ENCODE peak calls at places on chromosome 18, in seven cellular contexts. I, V, Q, T, O, M and D are unnamed samples. For H3K4me1, the result is how much of the 10 kb centered on the place peaks cover.

GRCh38 chr18:44537521-44537920 is 143.2 kb upstream of the SETBP1 start:
- DNase-seq in O (no peak), Q (peak), M (no peak), V (peak), T (peak), I (peak), D (peak)

GRCh38 chr18:61606068-61606660 is 272.9 kb downstream of the CDH20 start:
- DNase-seq in Q (peak), O (no peak), V (no peak), T (peak), I (peak), M (no peak), D (peak)

GRCh38 chr18:66316708-66317107 is 287.2 kb downstream of the CDH19 start:
- DNase-seq in I (no peak), O (no peak), V (no peak), Q (no peak), T (no peak), M (no peak), D (no peak)

GRCh38 chr18:21196426-21196825 is 45.6 kb upstream of the GREB1L start:
- DNase-seq in V (no peak), T (no peak), I (no peak), M (no peak), O (no peak), Q (no peak), D (no peak)

GRCh38 chr18:28458751-28459150 is 281.8 kb upstream of the CDH2 start:
- DNase-seq in T (no peak), Q (no peak), V (no peak), O (no peak), M (no peak), I (no peak), D (no peak)

GRCh38 chr18:59929621-59930295 is 30.0 kb downstream of the PMAIP1 start:
- DNase-seq in M (no peak), T (peak), V (no peak), O (peak), I (peak), Q (no peak), D (no peak)

GRCh38 chr18:46152436-46152807 is 48.2 kb downstream of the HAUS1 start:
- DNase-seq in T (peak), M (no peak), Q (peak), I (peak), V (peak), O (no peak), D (no peak)

GRCh38 chr18:3982541-3982940 is 472.6 kb downstream of the DLGAP1 start:
- DNase-seq in T (peak), M (no peak), V (no peak), I (peak), Q (peak), O (no peak), D (no peak)

GRCh38 chr18:11713756-11714155 is 24.7 kb downstream of the GNAL start:
- DNase-seq in M (no peak), Q (no peak), T (no peak), V (no peak), I (no peak), O (no peak), D (no peak)

GRCh38 chr18:78831603-78832002 is 148.0 kb upstream of the SALL3 start:
- DNase-seq in I (no peak), M (no peak), T (no peak), V (no peak), Q (no peak), O (no peak), D (no peak)

GRCh38 chr18:49249523-49249922 is 210.9 kb downstream of the DYM start:
- DNase-seq in M (no peak), V (peak), O (no peak), Q (peak), T (peak), I (peak), D (no peak)

GRCh38 chr18:26655614-26656400 is 107.5 kb upstream of the KCTD1 start:
- DNase-seq in I (peak), M (peak), T (peak), V (peak), O (peak), Q (peak), D (peak)

GRCh38 chr18:76679259-76679658 is 143.1 kb upstream of the ZNF236 start:
- DNase-seq in T (no peak), Q (no peak), M (no peak), V (no peak), I (no peak), O (no peak), D (no peak)

GRCh38 chr18:60070631-60071030 is 170.8 kb downstream of the PMAIP1 start:
- DNase-seq in V (peak), I (no peak), M (no peak), T (no peak), O (no peak), Q (peak), D (no peak)

GRCh38 chr18:45370190-45371010 is 244.9 kb upstream of the SLC14A2 start:
- DNase-seq in M (no peak), V (peak), T (peak), I (no peak), Q (no peak), O (no peak), D (no peak)

GRCh38 chr18:40878371-40878770 is 1076.7 kb upstream of the PIK3C3 start:
- DNase-seq in Q (no peak), M (no peak), V (no peak), O (no peak), I (no peak), T (no peak), D (no peak)

GRCh38 chr18:29892960-29893558 is 1149.5 kb downstream of the DSC3 start:
- DNase-seq in O (no peak), V (peak), T (peak), Q (no peak), I (no peak), M (no peak), D (no peak)

GRCh38 chr18:44778788-44779187 is 98.1 kb downstream of the SETBP1 start:
- DNase-seq in O (no peak), I (no peak), V (no peak), T (no peak), Q (no peak), M (no peak), D (no peak)

GRCh38 chr18:3219621-3220335 is at the start of gene MYOM1:
- DNase-seq in Q (no peak), T (no peak), I (no peak), M (no peak), O (no peak), V (no peak), D (no peak)

GRCh38 chr18:48842259-48843061 is 108.3 kb downstream of the SMAD7 start:
- DNase-seq in V (no peak), O (peak), T (no peak), M (no peak), I (no peak), Q (no peak), D (peak)

GRCh38 chr18:80247403-80247916 is at the start of gene PARD6G:
- DNase-seq in V (peak), T (peak), Q (peak), O (peak), I (peak), M (peak), D (peak)

GRCh38 chr18:77078671-77079070 is 53.9 kb downstream of the MBP start:
- DNase-seq in V (no peak), Q (no peak), M (no peak), I (no peak), O (no peak), T (no peak), D (no peak)

DNA sequence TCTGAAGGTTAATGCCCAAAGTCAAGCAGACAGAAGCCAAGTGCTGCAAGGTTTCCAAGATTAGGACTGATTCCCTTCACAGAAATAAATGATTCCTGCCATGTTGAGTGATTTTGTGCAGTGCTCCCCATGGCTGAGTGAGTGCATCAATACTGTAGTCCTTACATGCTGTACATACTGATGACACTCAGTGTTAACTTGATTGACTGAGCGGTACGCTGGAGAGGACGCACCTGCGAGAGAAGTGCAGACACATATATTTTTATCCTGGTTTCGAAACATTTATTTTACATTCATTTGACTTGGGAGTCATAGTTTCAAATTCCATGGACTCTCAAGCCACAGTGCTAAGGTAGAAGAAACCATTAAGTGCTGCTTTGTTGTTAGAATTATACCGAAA is 92.0 kb downstream of the ASXL3 start:
- DNase-seq in M (no peak), T (no peak), Q (no peak), O (no peak), I (no peak), V (no peak), D (no peak)
- H3K9ac ChIP-seq in M (no peak), T (no peak), Q (no peak), O (no peak), I (no peak), V (no peak), D (no peak)

DNA sequence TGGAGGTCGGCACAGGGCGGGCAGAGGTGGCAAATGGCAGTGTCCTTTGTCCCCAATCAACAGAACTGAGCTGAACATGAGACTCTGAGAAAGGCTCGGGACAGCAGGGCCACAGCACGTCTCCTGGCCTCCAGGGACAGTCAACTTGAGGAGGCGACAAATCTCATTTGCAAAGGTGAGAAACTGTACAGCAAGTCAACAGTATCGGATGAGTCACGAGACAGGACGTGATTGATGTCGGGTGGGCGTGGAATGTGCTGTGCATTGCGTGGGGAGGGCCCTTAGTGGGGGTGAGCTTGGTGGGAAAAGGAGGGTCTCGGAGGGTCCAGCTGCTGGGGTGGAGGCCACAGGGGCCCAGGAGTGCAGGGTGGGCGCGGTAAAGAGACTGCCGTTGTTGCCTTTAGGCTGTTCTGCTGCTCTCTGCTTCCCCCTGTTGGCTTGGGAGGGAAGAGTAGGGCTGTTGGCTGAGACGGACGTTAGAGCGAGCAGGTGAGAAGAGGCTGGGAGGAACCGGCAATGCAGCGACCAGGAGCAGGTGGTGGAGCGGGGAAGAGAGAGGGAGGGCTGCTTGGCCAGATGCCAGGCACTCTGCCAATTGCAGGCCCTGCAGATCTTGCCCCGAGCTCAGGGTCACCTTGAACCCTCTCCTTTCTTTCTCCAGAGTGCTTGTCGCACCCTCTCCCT is 164.3 kb downstream of the BCL2 start:
- DNase-seq in T (no peak), O (peak), M (peak), V (no peak), I (no peak), Q (no peak), D (peak)
- H3K4me1 ChIP-seq in T (under half), O (under half), M (under half), V (under half), I (under half), Q (under half), D (under half)

DNA sequence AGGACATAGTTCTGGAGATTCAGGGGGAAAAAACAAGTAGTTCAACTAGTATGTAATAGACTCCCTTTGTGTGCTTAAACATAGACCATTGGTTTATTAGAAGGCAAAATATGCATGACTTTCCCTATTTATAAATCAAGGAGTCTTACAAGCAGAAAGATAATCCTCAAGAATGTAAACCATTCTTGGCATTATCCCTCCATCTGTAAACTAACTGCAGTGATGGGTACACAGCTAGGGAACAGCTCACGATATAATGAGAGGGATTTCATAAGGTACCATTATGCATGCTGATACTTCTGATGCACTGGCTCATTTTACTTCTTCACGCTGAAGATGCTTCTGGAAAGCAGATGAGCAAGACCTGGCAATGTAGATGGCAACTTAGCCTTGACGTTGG is 878 bp downstream of the FBXO15 start:
- DNase-seq in Q (no peak), M (no peak), I (peak), O (no peak), V (peak), T (peak), D (no peak)
- H3K9ac ChIP-seq in Q (no peak), M (no peak), I (peak), O (peak), V (no peak), T (peak), D (no peak)

DNA sequence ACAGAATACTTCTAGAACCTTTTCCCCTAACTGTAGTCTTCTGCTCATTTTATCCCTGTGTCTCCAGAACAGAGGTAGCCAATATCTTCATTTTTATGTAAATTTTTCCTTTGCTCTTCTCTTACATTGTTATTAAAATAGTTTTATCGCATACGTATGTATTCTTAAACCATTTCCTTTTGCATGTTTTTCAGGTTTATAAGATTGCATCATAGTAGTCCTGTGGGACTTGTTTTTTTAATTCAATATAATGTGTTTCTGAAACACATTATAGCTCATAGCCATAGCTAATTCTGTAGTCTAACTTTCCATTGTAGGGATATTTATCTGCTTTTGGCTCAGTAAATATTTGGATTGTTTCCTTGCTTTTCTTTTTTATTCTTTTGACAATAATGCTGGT is 484.3 kb downstream of the PTPRM start:
- DNase-seq in M (no peak), I (peak), O (no peak), V (peak), T (no peak), Q (no peak), D (no peak)
- H3K4me1 ChIP-seq in M (under half), I (under half), O (under half), V (under half), T (under half), Q (under half), D (under half)

DNA sequence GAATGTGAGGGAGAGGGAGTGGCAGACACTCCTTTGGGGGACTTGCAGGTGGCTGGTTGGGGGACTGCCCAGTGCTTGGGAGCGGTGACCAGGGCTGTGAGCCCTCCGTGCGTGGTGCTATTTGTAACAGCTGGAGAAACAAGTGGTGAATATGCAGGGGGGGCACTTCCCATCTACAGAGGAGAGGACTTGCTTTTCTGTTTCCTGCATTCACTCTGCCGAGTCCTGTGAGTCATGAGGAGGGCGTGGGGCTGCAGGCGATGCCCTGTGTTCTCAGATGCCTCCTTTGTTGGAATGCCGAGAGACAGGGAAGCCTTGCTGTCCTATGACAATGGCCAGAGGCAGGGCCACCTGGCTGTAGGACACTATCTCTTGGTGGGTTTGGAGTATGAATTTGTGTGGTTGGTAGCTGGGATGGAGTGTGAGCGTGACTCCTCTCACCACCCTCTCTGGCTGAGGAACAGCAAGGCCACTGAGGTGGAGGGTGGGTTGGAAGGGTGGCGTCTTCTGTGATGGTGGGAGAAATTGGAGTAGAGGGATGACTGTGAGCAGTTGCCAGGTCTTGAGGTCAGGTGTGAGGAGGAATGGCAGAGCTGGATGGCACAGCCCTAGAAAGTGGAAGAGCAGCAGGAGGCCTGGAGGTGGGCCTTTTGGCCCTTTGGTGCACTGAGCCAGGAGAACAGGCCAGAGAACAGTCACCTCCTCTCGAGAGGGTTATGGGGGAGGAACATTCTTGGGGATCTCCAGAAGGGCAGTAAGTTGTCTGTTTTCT is 24.3 kb downstream of the FHOD3 start:
- DNase-seq in T (peak), O (no peak), Q (peak), M (no peak), V (peak), I (peak), D (peak)
- H3K9ac ChIP-seq in T (no peak), O (no peak), Q (no peak), M (no peak), V (no peak), I (no peak), D (no peak)

GRCh38 chr18:24603151-24603550 is 142.7 kb downstream of the HRH4 start:
- DNase-seq in M (no peak), O (no peak), T (no peak), Q (no peak), V (no peak), I (no peak), D (no peak)

GRCh38 chr18:24609249-24609648 is 148.8 kb downstream of the HRH4 start:
- DNase-seq in Q (no peak), I (peak), M (no peak), V (no peak), T (peak), O (no peak), D (no peak)

GRCh38 chr18:24602156-24602555 is 141.7 kb downstream of the HRH4 start:
- DNase-seq in V (no peak), M (no peak), T (no peak), O (no peak), I (no peak), Q (peak), D (no peak)

GRCh38 chr18:24601624-24602023 is 141.2 kb downstream of the HRH4 start:
- DNase-seq in M (no peak), I (no peak), V (no peak), Q (peak), O (no peak), T (no peak), D (no peak)

DNA sequence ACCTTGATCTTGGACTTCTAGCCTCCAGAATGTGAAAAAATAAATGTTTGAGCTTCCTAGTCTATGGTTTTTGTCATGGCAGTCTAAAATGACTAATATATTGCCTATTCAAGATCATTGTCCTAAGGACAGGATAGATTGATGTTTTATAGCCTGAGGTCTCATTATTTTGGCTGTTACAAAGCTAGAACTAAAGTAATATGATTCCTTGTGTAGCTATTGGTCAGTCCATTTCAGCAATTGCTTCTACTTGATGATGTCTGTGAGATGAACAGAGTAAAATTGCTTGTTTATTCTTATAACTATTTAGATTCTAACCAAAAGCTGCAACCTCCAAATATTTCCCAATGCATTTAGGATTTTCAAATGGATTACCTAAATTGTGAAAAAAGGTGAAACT is 145.0 kb downstream of the HRH4 start:
- DNase-seq in T (no peak), O (no peak), V (no peak), I (peak), Q (no peak), M (no peak), D (no peak)
- H3K4me1 ChIP-seq in T (under half), O (under half), V (under half), I (under half), Q (under half), M (under half), D (under half)

GRCh38 chr18:73006331-73006730 is 138.5 kb upstream of the NETO1 start:
- DNase-seq in Q (peak), M (no peak), O (no peak), V (no peak), I (no peak), T (no peak), D (no peak)

GRCh38 chr18:73004260-73004659 is 136.5 kb upstream of the NETO1 start:
- DNase-seq in V (no peak), I (no peak), M (no peak), T (no peak), O (no peak), Q (no peak), D (no peak)

GRCh38 chr18:73007195-73007934 is 139.6 kb upstream of the NETO1 start:
- DNase-seq in I (no peak), O (no peak), M (no peak), V (peak), Q (peak), T (no peak), D (no peak)

GRCh38 chr18:73007935-73008308 is 140.1 kb upstream of the NETO1 start:
- DNase-seq in O (no peak), T (no peak), Q (no peak), V (no peak), I (no peak), M (no peak), D (no peak)
- H3K9ac ChIP-seq in O (no peak), T (no peak), Q (no peak), V (no peak), I (no peak), M (no peak), D (no peak)